ENCODE peak calls at places on chromosomes 2 and 18, in ten cellular contexts. W is kidney tubule cell; C is fibroblast of villous mesenchyme; L is naive thymus-derived CD4-positive, alpha-beta T cell; T is nucleus accumbens; K is head of caudate nucleus; G is activated CD4-positive, alpha-beta T cell treated with anti-CD3 and anti-CD28 coated beads, Interleukin-2, amount 50 U/mL, for 4 hours; V is hepatic stellate cell; F is CD8-positive, alpha-beta memory T cell; N is T-helper 2 cell. P is an unnamed sample.

GRCh38 chr2:189836644-189837043 is 52.4 kb downstream of the PMS1 start:
- DNase-seq in V (peak; percentile 4), G (no peak), F (no peak), N (no peak), L (no peak), W (peak; percentile 6), T (no peak), K (no peak), C (peak; percentile 96), P (no peak)

GRCh38 chr18:63405986-63406385 is 16.3 kb downstream of the VPS4B start:
- DNase-seq in V (no peak), G (no peak), C (no peak), K (no peak), N (no peak), L (no peak), W (no peak), F (no peak), T (no peak), P (no peak)

GRCh38 chr2:96933528-96933927 is 52.9 kb downstream of the FAM178B start:
- DNase-seq in L (no peak), W (no peak), K (no peak), T (no peak), C (no peak), V (no peak), G (no peak), N (no peak), F (peak; percentile 25), P (no peak)

GRCh38 chr18:29540548-29540947 is 1363.6 kb upstream of the CDH2 start:
- DNase-seq in G (no peak), V (no peak), K (no peak), T (no peak), L (no peak), W (no peak), F (no peak), N (no peak), C (no peak), P (no peak)

GRCh38 chr2:179495315-179495714 is 230.7 kb upstream of the SESTD1 start:
- DNase-seq in V (no peak), C (no peak), K (no peak), W (no peak), F (no peak), N (no peak), G (no peak), L (no peak), T (no peak), P (no peak)

GRCh38 chr2:127859712-127860085 is 1.7 kb upstream of the POLR2D start:
- DNase-seq in T (no peak), W (peak; percentile 59), F (peak; percentile 78), K (no peak), V (no peak), C (no peak), L (peak; percentile 84), G (peak; percentile 66), N (peak; percentile 68), P (no peak)

GRCh38 chr18:43847164-43848091 is 570.1 kb upstream of the SYT4 start:
- DNase-seq in L (no peak), V (no peak), C (peak; percentile 78), W (peak; percentile 66), N (no peak), K (no peak), G (no peak), F (no peak), T (no peak), P (no peak)

GRCh38 chr18:7363338-7363737 is 132.4 kb downstream of the LRRC30 start:
- DNase-seq in L (no peak), G (no peak), F (no peak), T (no peak), C (no peak), N (no peak), W (no peak), K (no peak), V (no peak), P (no peak)

GRCh38 chr18:55783921-55784320 is 195.9 kb upstream of the TCF4 start:
- DNase-seq in G (no peak), C (no peak), L (no peak), K (no peak), T (no peak), W (no peak), V (no peak), F (no peak), N (no peak), P (no peak)

GRCh38 chr2:5723791-5724735 is 31.9 kb downstream of the SOX11 start:
- DNase-seq in F (no peak), T (no peak), W (no peak), N (no peak), V (no peak), L (no peak), K (no peak), G (no peak), C (no peak), P (no peak)

GRCh38 chr2:47651296-47651695 is 131.6 kb upstream of the MSH6 start:
- DNase-seq in V (no peak), T (no peak), K (no peak), W (no peak), C (no peak), L (no peak), G (no peak), F (no peak), N (no peak), P (no peak)

GRCh38 chr2:149490296-149490695 is 97.3 kb downstream of the MMADHC start:
- DNase-seq in C (peak; percentile 56), K (peak; percentile 41), G (no peak), T (peak; percentile 51), N (no peak), F (no peak), W (no peak), L (no peak), V (peak; percentile 5), P (peak; percentile 64)

GRCh38 chr2:99028558-99028957 is 92.5 kb upstream of the CRACDL start:
- DNase-seq in V (no peak), L (no peak), N (no peak), F (no peak), T (no peak), W (no peak), K (no peak), G (no peak), C (no peak), P (no peak)